ENCODE peak calls at places on chromosomes 3 and 15, in eight cellular contexts. X is foreskin fibroblast; U is HT-29; W is GM04504; E is tibial nerve; Q is HEK293T; C is activated CD4-positive, alpha-beta T cell treated with anti-CD3 and anti-CD28 coated beads, Interleukin-2, amount 50 U/mL, for 1 hour; G is BJ. R is an unnamed sample.

GRCh38 chr3:20945892-20946291 is 759.9 kb upstream of the SGO1 start:
- DNase-seq in E (no peak), G (no peak), C (no peak), W (no peak), Q (no peak), U (no peak), X (no peak), R (no peak)

GRCh38 chr3:128584412-128585020 is 66.1 kb downstream of the RPN1 start:
- DNase-seq in U (peak), W (peak), X (peak), Q (peak), C (peak), E (peak), G (no peak), R (peak)

GRCh38 chr3:46089237-46090011 is 62.1 kb upstream of the XCR1 start:
- DNase-seq in U (no peak), X (peak), W (peak), Q (no peak), C (no peak), E (peak), G (peak), R (no peak)

GRCh38 chr3:15820911-15821310 is 23.1 kb upstream of the ANKRD28 start:
- DNase-seq in E (no peak), Q (no peak), W (no peak), X (peak), U (no peak), G (no peak), C (no peak), R (no peak)

GRCh38 chr15:70243686-70244540 is 146.2 kb upstream of the TLE3 start:
- DNase-seq in C (no peak), X (no peak), G (no peak), Q (no peak), U (peak), W (no peak), E (no peak), R (no peak)

GRCh38 chr3:88957751-88958452 is 149.5 kb upstream of the EPHA3 start:
- DNase-seq in G (peak), C (no peak), X (peak), Q (no peak), U (no peak), W (peak), E (no peak), R (no peak)

GRCh38 chr3:14784087-14784596 is 34.6 kb upstream of the FGD5 start:
- DNase-seq in W (no peak), C (no peak), Q (no peak), U (no peak), E (no peak), X (no peak), G (no peak), R (no peak)

GRCh38 chr15:79977431-79977940 is 6.5 kb upstream of the BCL2A1 start:
- DNase-seq in C (no peak), Q (no peak), G (no peak), E (no peak), X (no peak), W (no peak), U (no peak), R (no peak)

GRCh38 chr3:156617145-156617544 is 57.2 kb upstream of the TIPARP start:
- DNase-seq in X (peak), U (no peak), E (no peak), G (no peak), Q (no peak), C (no peak), W (no peak), R (no peak)

GRCh38 chr15:40235201-40235890 is 3.5 kb upstream of the PAK6 start:
- DNase-seq in G (no peak), Q (no peak), X (no peak), E (no peak), C (no peak), U (no peak), W (no peak), R (no peak)

GRCh38 chr15:57031605-57032004 is 113.2 kb downstream of the TCF12 start:
- DNase-seq in Q (peak), C (no peak), U (no peak), W (no peak), X (peak), E (no peak), G (no peak), R (no peak)

GRCh38 chr15:31975446-31976229 is 54.7 kb upstream of the CHRNA7 start:
- DNase-seq in E (no peak), U (no peak), W (peak), Q (no peak), X (peak), G (no peak), C (no peak), R (peak)

GRCh38 chr15:54083501-54083900 is 105.3 kb downstream of the UNC13C start:
- DNase-seq in G (no peak), X (no peak), U (no peak), Q (no peak), C (no peak), W (no peak), E (no peak), R (no peak)

GRCh38 chr15:26628071-26628470 is 144.8 kb downstream of the GABRB3 start:
- DNase-seq in Q (no peak), U (peak), X (no peak), G (no peak), E (no peak), W (no peak), C (no peak), R (no peak)

GRCh38 chr15:90037961-90038633 is 37.0 kb downstream of the ZNF710 start:
- DNase-seq in E (no peak), X (peak), U (no peak), Q (no peak), C (no peak), W (no peak), G (no peak), R (no peak)

GRCh38 chr3:155024006-155024638 is 56.0 kb upstream of the MME start:
- DNase-seq in E (no peak), C (no peak), W (no peak), G (no peak), U (no peak), Q (peak), X (no peak), R (no peak)

GRCh38 chr3:16632395-16632794 is 27.2 kb upstream of the DAZL start:
- DNase-seq in U (no peak), W (no peak), Q (no peak), C (no peak), E (no peak), X (no peak), G (no peak), R (no peak)

GRCh38 chr3:179192542-179192941 is 44.4 kb downstream of the PIK3CA start:
- DNase-seq in C (no peak), W (no peak), E (no peak), Q (no peak), G (no peak), X (no peak), U (no peak), R (no peak)

GRCh38 chr3:17643691-17644090 is 98.7 kb downstream of the TBC1D5 start:
- DNase-seq in G (peak), C (no peak), E (no peak), X (peak), U (no peak), W (peak), Q (no peak), R (no peak)

GRCh38 chr3:127097009-127097350 is 96.0 kb upstream of the PRR23E start:
- DNase-seq in U (no peak), X (no peak), W (no peak), C (no peak), Q (no peak), G (no peak), E (no peak), R (no peak)

GRCh38 chr3:134463676-134464611 is 21.8 kb downstream of the ANAPC13 start:
- DNase-seq in X (peak), E (peak), U (no peak), G (peak), Q (no peak), C (no peak), W (peak), R (no peak)

GRCh38 chr15:43939070-43939469 is 112.3 kb downstream of the WDR76 start:
- DNase-seq in C (no peak), E (no peak), W (no peak), U (peak), Q (peak), G (no peak), X (peak), R (peak)

GRCh38 chr15:62390793-62391543 is 225.9 kb upstream of the C2CD4B start:
- DNase-seq in G (no peak), X (peak), E (no peak), U (peak), C (peak), Q (peak), W (no peak), R (peak)

GRCh38 chr15:47718474-47719440 is 1.5 kb downstream of the SEMA6D start:
- DNase-seq in U (no peak), W (no peak), C (no peak), G (no peak), X (peak), E (peak), Q (peak), R (peak)

GRCh38 chr15:25931846-25932245 is 68.7 kb upstream of the ATP10A start:
- DNase-seq in G (no peak), W (no peak), Q (no peak), U (no peak), X (no peak), E (no peak), C (no peak), R (no peak)

GRCh38 chr3:135694142-135694541 is 271.4 kb upstream of the PPP2R3A start:
- DNase-seq in W (no peak), U (no peak), C (no peak), E (no peak), Q (no peak), X (no peak), G (no peak), R (no peak)

GRCh38 chr3:139123377-139124095 is 78.8 kb upstream of the PRR23C start:
- DNase-seq in Q (no peak), X (peak), G (no peak), E (no peak), W (no peak), U (no peak), C (no peak), R (no peak)

GRCh38 chr3:190001426-190001825 is 119.3 kb downstream of the P3H2 start:
- DNase-seq in C (no peak), E (no peak), U (no peak), G (no peak), W (no peak), Q (no peak), X (peak), R (no peak)

GRCh38 chr3:151903501-151903991 is 30.1 kb downstream of the SUCNR1 start:
- DNase-seq in C (no peak), W (no peak), X (peak), G (no peak), E (no peak), Q (no peak), U (no peak), R (no peak)

GRCh38 chr3:137770066-137770805 is 6.1 kb downstream of the SOX14 start:
- DNase-seq in U (no peak), X (no peak), G (no peak), E (no peak), Q (no peak), C (no peak), W (no peak), R (no peak)

GRCh38 chr3:127072971-127073851 is 90.3 kb downstream of the PLXNA1 start:
- DNase-seq in U (no peak), X (no peak), Q (no peak), W (no peak), C (no peak), E (no peak), G (no peak), R (no peak)

GRCh38 chr3:151468284-151468917 is 7.5 kb upstream of the IGSF10 start:
- DNase-seq in G (no peak), W (no peak), C (peak), Q (peak), X (peak), E (no peak), U (peak), R (peak)

GRCh38 chr3:32305477-32305876 is 67.0 kb downstream of the CMTM8 start:
- DNase-seq in Q (no peak), E (no peak), X (peak), W (no peak), U (no peak), C (no peak), G (no peak), R (no peak)

GRCh38 chr3:197027151-197027895 is 2.3 kb downstream of the MELTF start:
- DNase-seq in U (no peak), C (no peak), W (no peak), Q (no peak), G (no peak), X (no peak), E (no peak), R (no peak)

GRCh38 chr3:194852836-194853508 is 167.3 kb downstream of the FAM43A start:
- DNase-seq in U (no peak), G (no peak), Q (no peak), E (no peak), X (no peak), C (no peak), W (no peak), R (no peak)

R was measured in DMS53.